ENCODE peak calls at places on chromosomes 11 and 22, in five cellular contexts. S, B, X, P and A are unnamed samples.

GRCh38 chr11:78420796-78421209 is 3.2 kb upstream of the GAB2 start:
- DNase-seq in S (no peak), B (peak; percentile 62), X (peak; percentile 89), P (no peak), A (no peak)

GRCh38 chr22:50262460-50262911 is 1.0 kb upstream of the MAPK12 start:
- DNase-seq in S (peak; percentile 60), B (no peak), X (no peak), P (no peak), A (no peak)

GRCh38 chr11:72781063-72781312 is 12.9 kb downstream of the STARD10 start:
- DNase-seq in S (no peak), B (no peak), X (peak; percentile 85), P (no peak), A (no peak)

GRCh38 chr11:127074151-127074761 is 73.7 kb upstream of the KIRREL3 start:
- DNase-seq in S (peak; percentile 4), B (no peak), X (no peak), P (no peak), A (no peak)

GRCh38 chr22:46862418-46863324 is 100.2 kb downstream of the TBC1D22A start:
- DNase-seq in S (no peak), B (no peak), X (no peak), P (no peak), A (no peak)

GRCh38 chr22:29330753-29331152 is 15.3 kb upstream of the RASL10A start:
- DNase-seq in S (no peak), B (peak; percentile 69), X (no peak), P (no peak), A (no peak)

GRCh38 chr11:101915811-101916291 is 471 bp downstream of the ANGPTL5 start:
- DNase-seq in S (no peak), B (no peak), X (no peak), P (no peak), A (no peak)

GRCh38 chr22:22165936-22166710 is 78.5 kb upstream of the VPREB1 start:
- DNase-seq in S (no peak), B (no peak), X (no peak), P (no peak), A (no peak)

GRCh38 chr11:1238767-1239595 is 16.1 kb downstream of the MUC5B start:
- DNase-seq in S (peak; percentile 56), B (no peak), X (no peak), P (no peak), A (no peak)

GRCh38 chr22:46349681-46350080 is 14.2 kb downstream of the TRMU start:
- DNase-seq in S (no peak), B (no peak), X (no peak), P (no peak), A (no peak)

GRCh38 chr22:45975266-45976161 is 1.4 kb downstream of the WNT7B start:
- DNase-seq in S (peak; percentile 25), B (no peak), X (no peak), P (no peak), A (no peak)

GRCh38 chr11:78808903-78809302 is 234.2 kb upstream of the NARS2 start:
- DNase-seq in S (no peak), B (no peak), X (no peak), P (no peak), A (no peak)

GRCh38 chr11:111851636-111852035 is 19.7 kb downstream of the ALG9 start:
- DNase-seq in S (no peak), B (no peak), X (no peak), P (no peak), A (no peak)

GRCh38 chr22:20180245-20180630 is 29.4 kb upstream of the CCDC188 start:
- DNase-seq in S (no peak), B (no peak), X (no peak), P (no peak), A (no peak)

GRCh38 chr22:46046299-46046685 is 69.3 kb upstream of the WNT7B start:
- DNase-seq in S (no peak), B (no peak), X (no peak), P (no peak), A (no peak)

GRCh38 chr11:11989774-11990744 is 18.4 kb downstream of the DKK3 start:
- DNase-seq in S (no peak), B (no peak), X (peak; percentile 22), P (no peak), A (no peak)

GRCh38 chr22:50445071-50445879 is 29.6 kb downstream of the SBF1 start:
- DNase-seq in S (no peak), B (no peak), X (no peak), P (no peak), A (no peak)

GRCh38 chr22:22720201-22720723 is 75.8 kb downstream of the GGTLC2 start:
- DNase-seq in S (no peak), B (no peak), X (no peak), P (no peak), A (no peak)

GRCh38 chr11:62337682-62338181 is 484 bp downstream of the ASRGL1 start:
- DNase-seq in S (peak; percentile 14), B (peak; percentile 7), X (peak; percentile 69), P (no peak), A (no peak)

GRCh38 chr22:49957826-49958461 is 2.6 kb upstream of the PIM3 start:
- DNase-seq in S (no peak), B (no peak), X (peak; percentile 64), P (no peak), A (no peak)

GRCh38 chr22:20569059-20570058 is 61.9 kb downstream of the MED15 start:
- DNase-seq in S (peak; percentile 91), B (peak; percentile 44), X (peak; percentile 93), P (peak; percentile 82), A (no peak)

GRCh38 chr22:17867160-17867785 is 93.0 kb upstream of the BID start:
- DNase-seq in S (no peak), B (peak; percentile 73), X (no peak), P (no peak), A (no peak)

GRCh38 chr22:50604623-50605348 is 4.2 kb downstream of the MAPK8IP2 start:
- DNase-seq in S (no peak), B (no peak), X (no peak), P (no peak), A (no peak)

GRCh38 chr11:64271339-64272132 is 12.9 kb downstream of the BAD start:
- DNase-seq in S (peak; percentile 48), B (peak; percentile 94), X (peak; percentile 93), P (peak; percentile 96), A (no peak)

GRCh38 chr22:45581549-45582080 is 78.9 kb downstream of the FBLN1 start:
- DNase-seq in S (no peak), B (no peak), X (no peak), P (no peak), A (no peak)

GRCh38 chr11:112459001-112459400 is 198.3 kb upstream of the PLET1 start:
- DNase-seq in S (no peak), B (no peak), X (no peak), P (no peak), A (no peak)

GRCh38 chr22:35581023-35581413 is 36.1 kb downstream of the MB start:
- DNase-seq in S (no peak), B (no peak), X (no peak), P (no peak), A (no peak)

GRCh38 chr11:67996622-67997459 is 7.1 kb downstream of the UNC93B1 start:
- DNase-seq in S (no peak), B (no peak), X (peak; percentile 91), P (peak; percentile 39), A (no peak)

GRCh38 chr11:69296890-69297224 is 2.9 kb downstream of the MYEOV start:
- DNase-seq in S (no peak), B (peak; percentile 79), X (no peak), P (no peak), A (no peak)

GRCh38 chr11:34208266-34209135 is 103.1 kb downstream of the NAT10 start:
- DNase-seq in S (no peak), B (no peak), X (no peak), P (no peak), A (no peak)

GRCh38 chr11:6333112-6333511 is 12.8 kb upstream of the CAVIN3 start:
- DNase-seq in S (no peak), B (no peak), X (no peak), P (no peak), A (no peak)

GRCh38 chr11:112173152-112173551 is 2.2 kb upstream of the BCO2 start:
- DNase-seq in S (no peak), B (peak; percentile 36), X (no peak), P (no peak), A (no peak)

GRCh38 chr22:39325392-39325932 is 6.0 kb upstream of the RPL3 start:
- DNase-seq in S (peak; percentile 37), B (no peak), X (no peak), P (no peak), A (no peak)

GRCh38 chr22:39332441-39333064 is 13.1 kb upstream of the RPL3 start:
- DNase-seq in S (no peak), B (no peak), X (no peak), P (no peak), A (no peak)

GRCh38 chr22:39327995-39328754 is 8.8 kb upstream of the RPL3 start:
- DNase-seq in S (no peak), B (no peak), X (no peak), P (no peak), A (no peak)
- TF ChIP-seq CTCF in S (no peak), B (no peak), X (no peak), P (no peak), A (no peak)

DNA sequence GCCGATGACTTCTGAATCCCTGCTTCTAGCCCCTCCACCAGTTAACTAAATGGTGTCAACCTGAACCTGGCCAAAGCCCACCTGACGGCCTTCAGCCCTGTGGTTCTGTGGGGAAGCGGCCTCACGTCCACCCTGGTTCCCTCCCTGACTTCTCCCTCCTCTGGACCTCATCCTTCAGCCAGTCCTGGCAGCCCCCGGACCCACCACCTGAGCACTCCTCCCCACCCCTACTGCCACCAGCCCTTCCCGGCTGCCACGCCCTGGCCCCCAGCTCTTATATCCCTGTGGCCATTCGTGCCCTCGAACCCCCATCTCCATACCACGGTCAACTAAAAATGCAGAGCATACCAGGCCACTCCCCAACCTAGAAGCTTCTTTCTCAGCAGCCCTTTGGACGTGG is 4.2 kb upstream of the MDK start:
- DNase-seq in S (no peak), B (no peak), X (no peak), P (no peak), A (no peak)
- TF ChIP-seq CTCF in S (no peak), B (no peak), X (no peak), P (no peak), A (no peak)

DNA sequence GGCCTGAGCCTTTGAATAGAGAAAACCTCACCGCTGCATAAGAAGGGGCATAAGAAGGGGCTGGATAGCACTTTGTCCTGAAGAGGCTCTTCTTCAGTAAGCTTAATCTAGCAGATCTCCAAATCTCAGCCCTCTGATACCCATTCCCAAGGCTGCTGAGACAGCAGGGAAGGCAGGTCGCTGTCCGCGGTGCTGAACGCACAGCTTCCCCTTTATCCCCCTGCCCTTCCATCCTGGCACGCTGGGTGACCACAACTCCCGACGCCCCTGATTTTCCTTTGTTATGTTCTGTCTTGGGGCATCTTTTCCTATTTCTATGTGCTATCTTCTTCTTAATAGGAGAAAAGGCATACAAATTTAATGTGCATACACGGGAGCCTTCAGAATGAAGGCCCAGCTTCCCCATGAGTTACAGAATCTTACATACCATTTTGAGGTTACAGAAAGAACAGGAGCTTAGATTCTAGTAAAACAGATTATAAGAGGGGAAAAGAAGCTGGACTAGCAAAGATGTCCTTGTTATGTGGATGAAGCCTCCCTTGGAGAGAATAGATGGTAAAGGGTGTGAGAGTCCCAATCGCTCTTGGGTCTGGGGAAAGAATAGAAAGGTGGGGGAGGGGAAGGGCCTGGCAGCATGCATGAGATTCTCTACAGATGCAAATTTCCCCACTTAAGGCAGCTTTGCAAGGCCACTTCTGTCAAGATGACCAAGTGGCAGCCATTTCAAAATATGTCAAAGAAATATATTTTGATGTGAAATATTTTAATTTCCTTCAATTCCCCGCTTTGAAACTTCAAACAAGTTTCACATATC is 5.7 kb upstream of the SULT4A1 start:
- DNase-seq in S (peak; percentile 36), B (peak; percentile 48), X (peak; percentile 81), P (no peak), A (no peak)
- TF ChIP-seq CTCF in S (no peak), B (no peak), X (no peak), P (no peak), A (no peak)

GRCh38 chr11:87463486-87464102 is 425.9 kb downstream of the TMEM135 start:
- DNase-seq in S (peak; percentile 51), B (no peak), X (no peak), P (no peak), A (peak; percentile 24)
- TF ChIP-seq CTCF in S (peak; percentile 26), B (no peak), X (no peak), P (no peak), A (peak; percentile 49)